ENCODE peak calls at places on chromosomes 1 and 21, in four cellular contexts. I, V, O and H are unnamed samples.

GRCh38 chr1:111101854-111102642 is 37.8 kb downstream of the DRAM2 start:
- DNase-seq in V (no peak), O (no peak), I (peak), H (no peak)

GRCh38 chr1:217089239-217090014 is 366.2 kb upstream of the ESRRG start:
- DNase-seq in O (no peak), I (peak), V (peak), H (no peak)

GRCh38 chr1:55635856-55636255 is 420.7 kb upstream of the USP24 start:
- DNase-seq in O (no peak), I (no peak), V (no peak), H (no peak)

GRCh38 chr1:15207829-15208429 is 39.1 kb upstream of the FHAD1 start:
- DNase-seq in O (peak), V (no peak), I (peak), H (no peak)

GRCh38 chr1:154442006-154442740 is 37.0 kb downstream of the IL6R start:
- DNase-seq in O (no peak), V (peak), I (peak), H (no peak)

GRCh38 chr21:37575536-37576083 is 209.0 kb downstream of the DYRK1A start:
- DNase-seq in O (peak), I (no peak), V (no peak), H (peak)

GRCh38 chr1:87104945-87105344 is 190.5 kb downstream of the HS2ST1 start:
- DNase-seq in V (no peak), O (no peak), I (peak), H (no peak)

GRCh38 chr1:162564762-162565218 is 3.3 kb downstream of the UAP1 start:
- DNase-seq in O (no peak), V (no peak), I (peak), H (no peak)

GRCh38 chr1:70358921-70359564 is 4.5 kb upstream of the ANKRD13C start:
- DNase-seq in O (no peak), I (peak), V (no peak), H (no peak)

GRCh38 chr1:68339505-68339904 is 107.2 kb upstream of the WLS start:
- DNase-seq in V (no peak), I (peak), O (no peak), H (no peak)

GRCh38 chr1:226001852-226002666 is 2.9 kb upstream of the SDE2 start:
- DNase-seq in V (no peak), I (no peak), O (no peak), H (no peak)